ENCODE peak calls at places on chromosomes 4 and X, in nine cellular contexts. One of them, this sample, is unnamed.

GRCh38 chr4:125666635-125667034 is 351.9 kb downstream of the FAT4 start:
- DNase-seq in H54: no peak
- DNase-seq in heart left ventricle: no peak
- DNase-seq in GM12892: no peak
- DNase-seq in ovary: no peak
- DNase-seq in body of pancreas: no peak
- DNase-seq in adrenal gland: no peak
- DNase-seq in A549: no peak
- DNase-seq in thyroid gland: no peak
- DNase-seq in this sample: no peak

GRCh38 chr4:34279011-34279410 is 1965.3 kb downstream of the ARAP2 start:
- DNase-seq in GM12892: no peak
- DNase-seq in H54: no peak
- DNase-seq in A549: no peak
- DNase-seq in heart left ventricle: no peak
- DNase-seq in adrenal gland: no peak
- DNase-seq in body of pancreas: no peak
- DNase-seq in ovary: no peak
- DNase-seq in thyroid gland: no peak
- DNase-seq in this sample: no peak

GRCh38 chrX:139972113-139972512 is 6.8 kb upstream of the CXorf66 start:
- DNase-seq in adrenal gland: no peak
- DNase-seq in heart left ventricle: no peak
- DNase-seq in ovary: no peak
- DNase-seq in H54: no peak
- DNase-seq in thyroid gland: no peak
- DNase-seq in body of pancreas: no peak
- DNase-seq in A549: no peak
- DNase-seq in GM12892: no peak
- DNase-seq in this sample: no peak

GRCh38 chrX:276588-277171 is 4.5 kb upstream of the PLCXD1 start:
- DNase-seq in heart left ventricle: peak
- DNase-seq in body of pancreas: peak
- DNase-seq in thyroid gland: peak
- DNase-seq in ovary: no peak
- DNase-seq in adrenal gland: peak
- DNase-seq in H54: peak
- DNase-seq in GM12892: no peak
- DNase-seq in A549: peak
- DNase-seq in this sample: no peak

GRCh38 chr4:53659737-53660136 is 68.5 kb upstream of the LNX1 start:
- DNase-seq in adrenal gland: no peak
- DNase-seq in H54: no peak
- DNase-seq in GM12892: no peak
- DNase-seq in body of pancreas: no peak
- DNase-seq in A549: no peak
- DNase-seq in ovary: no peak
- DNase-seq in heart left ventricle: no peak
- DNase-seq in thyroid gland: no peak
- DNase-seq in this sample: no peak

GRCh38 chr4:43556262-43556661 is 663.7 kb downstream of the GRXCR1 start:
- DNase-seq in H54: no peak
- DNase-seq in ovary: no peak
- DNase-seq in adrenal gland: no peak
- DNase-seq in body of pancreas: no peak
- DNase-seq in A549: no peak
- DNase-seq in heart left ventricle: no peak
- DNase-seq in thyroid gland: no peak
- DNase-seq in GM12892: no peak
- DNase-seq in this sample: no peak

GRCh38 chrX:8189096-8189830 is 18.2 kb upstream of the VCX2 start:
- DNase-seq in ovary: no peak
- DNase-seq in A549: no peak
- DNase-seq in GM12892: no peak
- DNase-seq in H54: no peak
- DNase-seq in body of pancreas: no peak
- DNase-seq in thyroid gland: no peak
- DNase-seq in heart left ventricle: no peak
- DNase-seq in adrenal gland: no peak
- DNase-seq in this sample: no peak

GRCh38 chrX:134849390-134849789 is 141.4 kb upstream of the SMIM10 start:
- DNase-seq in adrenal gland: no peak
- DNase-seq in ovary: no peak
- DNase-seq in H54: no peak
- DNase-seq in thyroid gland: no peak
- DNase-seq in heart left ventricle: no peak
- DNase-seq in A549: no peak
- DNase-seq in GM12892: no peak
- DNase-seq in body of pancreas: no peak
- DNase-seq in this sample: no peak

GRCh38 chrX:68998716-68999115 is 166.5 kb downstream of the PJA1 start:
- DNase-seq in body of pancreas: no peak
- DNase-seq in heart left ventricle: no peak
- DNase-seq in H54: no peak
- DNase-seq in thyroid gland: no peak
- DNase-seq in A549: no peak
- DNase-seq in GM12892: no peak
- DNase-seq in adrenal gland: no peak
- DNase-seq in ovary: no peak
- DNase-seq in this sample: no peak

GRCh38 chrX:47578692-47579091 is 3.5 kb upstream of the TIMP1 start:
- DNase-seq in body of pancreas: no peak
- DNase-seq in A549: no peak
- DNase-seq in ovary: no peak
- DNase-seq in thyroid gland: no peak
- DNase-seq in adrenal gland: no peak
- DNase-seq in heart left ventricle: no peak
- DNase-seq in GM12892: no peak
- DNase-seq in H54: no peak
- DNase-seq in this sample: no peak

GRCh38 chrX:41031256-41031967 is 53.8 kb upstream of the USP9X start:
- DNase-seq in heart left ventricle: no peak
- DNase-seq in H54: no peak
- DNase-seq in GM12892: no peak
- DNase-seq in thyroid gland: no peak
- DNase-seq in adrenal gland: no peak
- DNase-seq in ovary: no peak
- DNase-seq in A549: no peak
- DNase-seq in body of pancreas: no peak
- DNase-seq in this sample: no peak

DNA sequence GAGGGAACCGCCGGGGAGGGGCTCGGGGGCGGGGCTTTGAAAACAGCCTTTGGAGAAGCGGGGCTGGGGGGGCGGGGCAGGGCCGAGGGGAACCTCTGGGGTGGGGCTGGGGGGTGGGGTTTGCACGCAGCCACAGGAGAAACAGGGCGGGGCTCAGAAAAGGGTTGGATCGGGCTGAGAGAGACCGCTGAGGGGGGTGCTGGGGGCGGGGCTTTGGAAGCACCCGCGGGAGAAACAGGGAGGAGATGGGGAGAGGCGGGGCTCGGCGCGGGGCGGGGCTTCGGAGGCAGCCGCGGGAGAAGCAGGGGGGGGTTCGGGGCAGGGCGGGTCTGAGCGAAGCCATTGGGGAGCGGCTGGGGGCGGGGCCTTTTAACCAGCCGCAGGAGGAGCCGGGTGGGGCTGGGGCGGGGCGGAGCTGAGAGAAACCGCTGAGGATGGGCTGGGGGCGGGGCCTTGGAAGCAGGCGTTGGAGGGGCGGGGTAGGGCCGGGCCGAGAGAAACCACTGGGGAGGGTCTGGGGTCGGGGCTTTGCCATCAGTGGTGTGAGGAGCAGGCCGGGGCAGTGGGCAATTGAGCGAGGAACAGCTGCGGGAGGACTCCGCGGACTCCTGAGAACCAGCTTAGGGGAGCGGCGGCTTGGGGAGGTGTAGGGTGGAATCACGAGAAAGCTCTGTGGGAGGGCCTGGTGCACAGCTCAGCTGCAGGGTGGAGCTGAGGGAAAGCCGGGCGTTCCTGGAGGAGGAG is 1.2 kb upstream of the EOLA2 start:
- DNase-seq in GM12892: peak
- DNase-seq in body of pancreas: peak
- DNase-seq in adrenal gland: peak
- DNase-seq in ovary: peak
- DNase-seq in A549: peak
- DNase-seq in thyroid gland: peak
- DNase-seq in heart left ventricle: peak
- DNase-seq in H54: peak
- DNase-seq in this sample: peak
- TF ChIP-seq POLR2A in GM12892: no peak
- TF ChIP-seq POLR2A in body of pancreas: peak
- TF ChIP-seq POLR2A in adrenal gland: peak
- TF ChIP-seq POLR2A in ovary: peak
- TF ChIP-seq POLR2A in A549: no peak
- TF ChIP-seq POLR2A in thyroid gland: peak
- TF ChIP-seq POLR2A in heart left ventricle: no peak
- TF ChIP-seq POLR2A in H54: no peak
- TF ChIP-seq POLR2A in this sample: no peak

DNA sequence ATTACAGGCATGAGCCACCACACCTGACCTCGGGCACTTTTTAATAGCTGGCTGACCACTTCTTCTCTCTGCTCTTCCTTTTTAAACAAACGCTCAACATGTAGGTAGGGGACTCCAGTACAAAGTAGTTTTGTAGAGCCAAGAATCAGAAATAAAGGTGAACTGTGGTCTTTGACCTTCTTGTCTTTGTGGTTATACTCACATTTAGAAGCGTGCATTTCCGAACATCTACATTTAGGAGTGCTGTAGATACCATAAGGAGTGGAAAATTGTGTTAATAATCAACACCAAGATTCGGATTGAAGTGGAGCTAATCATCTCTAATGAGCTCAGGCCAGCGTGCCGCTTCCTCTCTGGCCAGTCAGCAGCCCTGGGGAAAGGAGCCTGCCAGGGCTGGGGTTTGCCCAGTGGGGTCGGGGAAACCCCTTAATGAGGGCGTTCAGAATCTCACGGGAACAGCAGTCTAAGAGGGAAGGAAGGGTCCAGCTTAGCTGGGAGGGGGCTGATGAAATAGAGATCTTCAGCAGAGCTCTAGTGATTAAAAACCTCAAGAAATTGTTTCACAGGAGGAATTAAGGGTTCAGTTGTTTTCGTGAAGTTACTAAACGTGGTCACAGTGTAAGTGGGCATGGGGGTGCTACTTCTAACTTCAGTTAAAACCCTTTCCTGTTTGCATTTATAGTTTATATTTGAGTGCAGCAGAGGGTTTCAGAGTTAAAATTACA is 81.2 kb downstream of the GAB1 start:
- DNase-seq in thyroid gland: no peak
- DNase-seq in GM12892: no peak
- DNase-seq in A549: no peak
- DNase-seq in body of pancreas: no peak
- DNase-seq in adrenal gland: no peak
- DNase-seq in heart left ventricle: no peak
- DNase-seq in ovary: no peak
- DNase-seq in H54: no peak
- DNase-seq in this sample: no peak
- TF ChIP-seq POLR2A in thyroid gland: no peak
- TF ChIP-seq POLR2A in GM12892: no peak
- TF ChIP-seq POLR2A in A549: no peak
- TF ChIP-seq POLR2A in body of pancreas: no peak
- TF ChIP-seq POLR2A in adrenal gland: no peak
- TF ChIP-seq POLR2A in heart left ventricle: no peak
- TF ChIP-seq POLR2A in ovary: no peak
- TF ChIP-seq POLR2A in H54: no peak
- TF ChIP-seq POLR2A in this sample: no peak

GRCh38 chrX:66163849-66164401 is at the start of gene HEPH:
- DNase-seq in H54: no peak
- DNase-seq in A549: no peak
- DNase-seq in heart left ventricle: no peak
- DNase-seq in body of pancreas: no peak
- DNase-seq in ovary: peak
- DNase-seq in GM12892: no peak
- DNase-seq in thyroid gland: no peak
- DNase-seq in adrenal gland: peak
- DNase-seq in this sample: no peak
- TF ChIP-seq POLR2A in H54: no peak
- TF ChIP-seq POLR2A in A549: no peak
- TF ChIP-seq POLR2A in heart left ventricle: no peak
- TF ChIP-seq POLR2A in body of pancreas: no peak
- TF ChIP-seq POLR2A in ovary: no peak
- TF ChIP-seq POLR2A in GM12892: no peak
- TF ChIP-seq POLR2A in thyroid gland: no peak
- TF ChIP-seq POLR2A in adrenal gland: no peak
- TF ChIP-seq POLR2A in this sample: no peak

GRCh38 chr4:8857682-8858187 is 13.9 kb downstream of the HMX1 start:
- DNase-seq in body of pancreas: no peak
- DNase-seq in adrenal gland: no peak
- DNase-seq in GM12892: no peak
- DNase-seq in thyroid gland: no peak
- DNase-seq in ovary: no peak
- DNase-seq in heart left ventricle: no peak
- DNase-seq in H54: no peak
- DNase-seq in A549: no peak
- DNase-seq in this sample: no peak

GRCh38 chr4:8855781-8856245 is 15.8 kb downstream of the HMX1 start:
- DNase-seq in GM12892: no peak
- DNase-seq in ovary: no peak
- DNase-seq in thyroid gland: peak
- DNase-seq in H54: no peak
- DNase-seq in body of pancreas: no peak
- DNase-seq in adrenal gland: no peak
- DNase-seq in heart left ventricle: no peak
- DNase-seq in A549: no peak
- DNase-seq in this sample: no peak

GRCh38 chr4:8858925-8859210 is 12.8 kb downstream of the HMX1 start:
- DNase-seq in H54: no peak
- DNase-seq in GM12892: no peak
- DNase-seq in body of pancreas: no peak
- DNase-seq in heart left ventricle: no peak
- DNase-seq in thyroid gland: no peak
- DNase-seq in ovary: no peak
- DNase-seq in A549: no peak
- DNase-seq in adrenal gland: no peak
- DNase-seq in this sample: no peak

GRCh38 chr4:8858188-8858924 is 13.3 kb downstream of the HMX1 start:
- DNase-seq in thyroid gland: no peak
- DNase-seq in heart left ventricle: no peak
- DNase-seq in GM12892: no peak
- DNase-seq in A549: no peak
- DNase-seq in H54: no peak
- DNase-seq in adrenal gland: no peak
- DNase-seq in body of pancreas: no peak
- DNase-seq in ovary: no peak
- DNase-seq in this sample: no peak

DNA sequence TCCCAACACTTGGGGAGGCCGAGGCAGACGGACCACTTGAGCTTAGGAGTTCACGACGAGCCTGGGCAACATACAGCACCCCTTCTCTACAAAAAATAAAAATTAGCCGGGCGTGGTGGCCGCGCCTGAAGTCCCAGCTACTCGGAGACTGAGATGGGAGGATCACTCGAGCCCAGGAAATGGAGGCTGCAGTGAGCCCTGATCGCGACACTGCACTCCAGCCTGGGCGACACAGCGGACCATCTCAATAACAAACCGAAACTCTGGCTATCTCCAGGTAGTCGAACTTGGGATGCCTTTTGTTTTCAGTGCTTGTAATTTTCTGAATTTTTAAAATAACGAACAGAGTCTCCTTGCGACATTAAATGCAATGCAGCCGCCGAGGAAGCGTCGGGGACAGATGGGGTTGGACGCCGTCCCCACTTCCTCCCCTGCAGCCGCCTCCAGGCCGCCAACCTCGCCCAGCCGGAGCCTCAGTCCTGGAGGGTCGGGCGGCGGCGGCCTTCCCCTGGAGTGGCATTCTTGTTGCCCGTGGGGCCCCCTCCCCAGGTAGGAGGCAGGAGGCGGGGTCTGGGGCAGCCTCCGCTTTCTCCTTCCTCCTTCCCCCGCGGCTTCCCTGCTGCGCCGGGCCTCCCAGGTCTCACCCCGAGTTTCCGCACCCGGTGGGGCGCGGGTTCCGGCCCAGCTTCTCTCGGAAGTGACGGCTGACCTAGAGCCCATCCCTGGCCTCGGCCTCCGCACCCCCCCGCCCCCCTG is 14.6 kb downstream of the HMX1 start:
- DNase-seq in GM12892: no peak
- DNase-seq in H54: no peak
- DNase-seq in thyroid gland: no peak
- DNase-seq in A549: no peak
- DNase-seq in heart left ventricle: no peak
- DNase-seq in ovary: no peak
- DNase-seq in adrenal gland: no peak
- DNase-seq in body of pancreas: no peak
- DNase-seq in this sample: no peak
- TF ChIP-seq POLR2A in GM12892: no peak
- TF ChIP-seq POLR2A in H54: no peak
- TF ChIP-seq POLR2A in thyroid gland: no peak
- TF ChIP-seq POLR2A in A549: no peak
- TF ChIP-seq POLR2A in heart left ventricle: no peak
- TF ChIP-seq POLR2A in ovary: no peak
- TF ChIP-seq POLR2A in adrenal gland: no peak
- TF ChIP-seq POLR2A in body of pancreas: no peak
- TF ChIP-seq POLR2A in this sample: no peak

This sample was measured in erythroblast.